ENCODE peak calls at places on chromosomes 2 and 18, in ten cellular contexts. T, O, I, C, N, H, X, S, Y and V are unnamed samples.

GRCh38 chr2:16756831-16757644 is 91.4 kb upstream of the CYRIA start:
- DNase-seq in T (peak; percentile 69), O (peak; percentile 56), I (peak; percentile 82), C (peak; percentile 82), N (peak; percentile 62), H (peak; percentile 70), X (peak; percentile 40), S (peak; percentile 39), Y (peak; percentile 70), V (peak; percentile 73)

GRCh38 chr18:13315000-13315399 is 96.4 kb downstream of the LDLRAD4 start:
- DNase-seq in T (no peak), O (no peak), I (no peak), C (no peak), N (no peak), H (no peak), X (no peak), S (no peak), Y (no peak), V (no peak)

GRCh38 chr2:10223932-10224720 is 78.6 kb upstream of the HPCAL1 start:
- DNase-seq in T (no peak), O (no peak), I (no peak), C (no peak), N (no peak), H (no peak), X (no peak), S (no peak), Y (no peak), V (no peak)

GRCh38 chr2:202221873-202222272 is 16.5 kb downstream of the SUMO1 start:
- DNase-seq in T (peak; percentile 18), O (no peak), I (no peak), C (no peak), N (peak; percentile 24), H (no peak), X (no peak), S (no peak), Y (no peak), V (no peak)

GRCh38 chr2:71872466-71873051 is 275.1 kb downstream of the CYP26B1 start:
- DNase-seq in T (no peak), O (no peak), I (no peak), C (no peak), N (no peak), H (no peak), X (no peak), S (no peak), Y (no peak), V (no peak)

GRCh38 chr2:11705063-11705462 is 35.1 kb upstream of the NTSR2 start:
- DNase-seq in T (no peak), O (no peak), I (no peak), C (no peak), N (no peak), H (no peak), X (no peak), S (no peak), Y (no peak), V (no peak)

GRCh38 chr18:41131050-41131449 is 824.0 kb upstream of the PIK3C3 start:
- DNase-seq in T (no peak), O (no peak), I (no peak), C (peak; percentile 21), N (no peak), H (no peak), X (no peak), S (no peak), Y (no peak), V (no peak)

GRCh38 chr2:85813978-85814801 is 60.4 kb downstream of the ATOH8 start:
- DNase-seq in T (peak; percentile 90), O (peak; percentile 78), I (peak; percentile 92), C (peak; percentile 53), N (peak; percentile 83), H (peak; percentile 95), X (peak; percentile 69), S (peak; percentile 67), Y (peak; percentile 86), V (peak; percentile 93)

GRCh38 chr2:167785606-167786005 is 461.8 kb downstream of the STK39 start:
- DNase-seq in T (no peak), O (no peak), I (no peak), C (no peak), N (peak; percentile 54), H (no peak), X (no peak), S (no peak), Y (peak; percentile 7), V (no peak)

GRCh38 chr2:85748948-85749875 is 4.6 kb upstream of the ATOH8 start:
- DNase-seq in T (peak; percentile 68), O (no peak), I (no peak), C (no peak), N (no peak), H (no peak), X (no peak), S (no peak), Y (no peak), V (no peak)

GRCh38 chr18:10422731-10423130 is 31.7 kb upstream of the APCDD1 start:
- DNase-seq in T (no peak), O (no peak), I (no peak), C (no peak), N (no peak), H (no peak), X (no peak), S (no peak), Y (no peak), V (no peak)

GRCh38 chr2:154614906-154615305 is 83.6 kb upstream of the KCNJ3 start:
- DNase-seq in T (no peak), O (no peak), I (no peak), C (no peak), N (no peak), H (no peak), X (no peak), S (no peak), Y (no peak), V (no peak)

GRCh38 chr2:4576075-4576474 is 872.7 kb downstream of the DCDC2C start:
- DNase-seq in T (no peak), O (no peak), I (no peak), C (no peak), N (no peak), H (no peak), X (no peak), S (no peak), Y (no peak), V (no peak)

GRCh38 chr18:61993831-61994230 is 101.0 kb upstream of the RNF152 start:
- DNase-seq in T (no peak), O (no peak), I (no peak), C (no peak), N (no peak), H (no peak), X (no peak), S (no peak), Y (peak; percentile 30), V (no peak)